ENCODE peak calls at places on chromosomes 4 and X, in six cellular contexts. Z is testis, D is prostate gland, J is astrocyte, T is hepatocyte, R is NT2/D1. V is an unnamed sample. For H3K4me1, the result is how much of the 10 kb centered on the place peaks cover.

GRCh38 chr4:156102411-156102810 is 148.7 kb upstream of the CTSO start:
- DNase-seq in D (no peak), J (peak), Z (no peak), T (no peak), R (no peak), V (no peak)

GRCh38 chrX:149230689-149231088 is 274.4 kb downstream of the IDS start:
- DNase-seq in R (no peak), D (no peak), Z (no peak), J (no peak), T (no peak), V (no peak)

GRCh38 chrX:86805241-86805640 is 657.0 kb downstream of the DACH2 start:
- DNase-seq in D (no peak), T (no peak), J (no peak), Z (no peak), R (peak), V (no peak)

GRCh38 chr4:3329887-3330286 is 37.1 kb downstream of the RGS12 start:
- DNase-seq in D (no peak), R (no peak), T (no peak), Z (no peak), J (no peak), V (no peak)

GRCh38 chr4:143586080-143586479 is 72.6 kb downstream of the SMARCA5 start:
- DNase-seq in R (no peak), Z (no peak), D (no peak), T (no peak), J (peak), V (no peak)

GRCh38 chr4:141686929-141687328 is 50.5 kb downstream of the IL15 start:
- DNase-seq in D (no peak), J (no peak), R (no peak), T (no peak), Z (no peak), V (peak)

GRCh38 chrX:19723427-19723826 is 164.0 kb downstream of the SH3KBP1 start:
- DNase-seq in J (no peak), R (no peak), D (no peak), T (no peak), Z (no peak), V (no peak)

GRCh38 chr4:187516224-187516623 is 479.3 kb upstream of the ZFP42 start:
- DNase-seq in Z (no peak), R (no peak), T (no peak), D (no peak), J (no peak), V (no peak)

GRCh38 chr4:76504613-76505465 is 69.8 kb downstream of the SHROOM3 start:
- DNase-seq in T (peak), D (peak), R (peak), J (peak), Z (no peak), V (no peak)

GRCh38 chrX:109475174-109475891 is 6.6 kb downstream of the GUCY2F start:
- DNase-seq in T (peak), R (no peak), J (peak), D (peak), Z (peak), V (peak)

GRCh38 chr4:152524429-152524828 is 11.5 kb downstream of the FBXW7 start:
- DNase-seq in D (no peak), R (no peak), J (no peak), Z (no peak), T (no peak), V (no peak)

GRCh38 chr4:38180456-38180855 is 220.3 kb downstream of the PTTG2 start:
- DNase-seq in D (no peak), T (no peak), R (no peak), J (no peak), Z (no peak), V (no peak)

GRCh38 chrX:151488677-151489076 is 74.8 kb upstream of the PASD1 start:
- DNase-seq in J (no peak), T (no peak), D (no peak), Z (no peak), R (no peak), V (peak)

GRCh38 chr4:110636231-110636676 is 13.4 kb upstream of the PITX2 start:
- DNase-seq in Z (no peak), R (no peak), D (no peak), T (no peak), J (no peak), V (no peak)

GRCh38 chrX:119698835-119699234 is 5.9 kb upstream of the SEPTIN6 start:
- DNase-seq in T (peak), R (peak), D (no peak), Z (no peak), J (peak), V (no peak)

GRCh38 chr4:42927946-42928345 is 35.4 kb downstream of the GRXCR1 start:
- DNase-seq in R (no peak), D (no peak), T (peak), J (no peak), Z (no peak), V (no peak)

GRCh38 chr4:86834901-86835300 is 14.3 kb downstream of the SLC10A6 start:
- DNase-seq in T (no peak), R (no peak), Z (no peak), J (peak), D (no peak), V (no peak)

GRCh38 chr4:172147702-172148101 is 334.5 kb downstream of the GALNTL6 start:
- DNase-seq in T (no peak), R (no peak), Z (no peak), J (peak), D (no peak), V (no peak)

GRCh38 chr4:38723726-38724506 is 58.9 kb downstream of the TLR10 start:
- DNase-seq in D (no peak), T (peak), R (no peak), Z (no peak), J (peak), V (no peak)

GRCh38 chrX:23782455-23782854 is 518 bp upstream of the SAT1 start:
- DNase-seq in D (no peak), Z (no peak), J (no peak), T (no peak), R (no peak), V (no peak)

GRCh38 chrX:85493821-85494220 is 114.4 kb upstream of the POF1B start:
- DNase-seq in D (no peak), J (no peak), R (no peak), Z (no peak), T (no peak), V (no peak)

GRCh38 chr4:163693211-163693610 is 198.7 kb downstream of the TMA16 start:
- DNase-seq in J (peak), R (no peak), Z (no peak), D (no peak), T (no peak), V (no peak)

GRCh38 chrX:118520206-118520857 is 24.7 kb downstream of the DOCK11 start:
- DNase-seq in J (peak), R (no peak), T (no peak), Z (no peak), D (no peak), V (no peak)

GRCh38 chr4:174198396-174199179 is 84.9 kb downstream of the FBXO8 start:
- DNase-seq in D (no peak), Z (no peak), J (peak), R (no peak), T (peak), V (no peak)

GRCh38 chr4:55318135-55318534 is 27.9 kb upstream of the SRD5A3 start:
- DNase-seq in D (no peak), R (no peak), J (peak), Z (no peak), T (no peak), V (no peak)

GRCh38 chrX:3176439-3176820 is 135.2 kb downstream of the ARSF start:
- DNase-seq in T (peak), D (no peak), Z (no peak), R (no peak), J (peak), V (no peak)

GRCh38 chr4:99324361-99324760 is 3.2 kb upstream of the ADH1B start:
- DNase-seq in T (no peak), J (no peak), Z (no peak), R (no peak), D (no peak), V (no peak)

GRCh38 chr4:19721587-19721986 is 530.1 kb upstream of the SLIT2 start:
- DNase-seq in J (no peak), T (no peak), D (no peak), Z (no peak), R (no peak), V (no peak)

GRCh38 chr4:175536852-175537453 is 275.1 kb downstream of the GPM6A start:
- DNase-seq in J (peak), R (peak), Z (no peak), D (no peak), T (peak), V (no peak)

GRCh38 chr4:85741921-85742591 is 267.1 kb downstream of the ARHGAP24 start:
- DNase-seq in D (no peak), R (no peak), T (peak), Z (peak), J (no peak), V (peak)

GRCh38 chrX:32480019-32480418 is 731.3 kb downstream of the DMD start:
- DNase-seq in T (no peak), D (no peak), J (no peak), R (no peak), Z (no peak), V (no peak)

GRCh38 chr4:3098346-3098745 is 23.9 kb downstream of the HTT start:
- DNase-seq in R (no peak), Z (no peak), J (no peak), D (no peak), T (no peak), V (no peak)

GRCh38 chr4:100736651-100737450 is 219.0 kb upstream of the EMCN start:
- DNase-seq in Z (no peak), D (no peak), J (peak), T (peak), R (no peak), V (no peak)

GRCh38 chr4:136768213-136768924 is 763.9 kb downstream of the PCDH18 start:
- DNase-seq in R (no peak), J (no peak), Z (no peak), T (no peak), D (no peak), V (no peak)

GRCh38 chrX:9885150-9885549 is 82.0 kb upstream of the CLDN34 start:
- DNase-seq in Z (peak), R (peak), T (peak), J (peak), D (peak), V (peak)

GRCh38 chr4:183443609-183444148 is 757 bp upstream of the CDKN2AIP start:
- DNase-seq in D (peak), R (peak), T (no peak), J (peak), Z (peak), V (peak)

GRCh38 chr4:6172093-6172926 is 28.0 kb downstream of the JAKMIP1 start:
- DNase-seq in R (no peak), T (no peak), J (no peak), D (peak), Z (no peak), V (no peak)

DNA sequence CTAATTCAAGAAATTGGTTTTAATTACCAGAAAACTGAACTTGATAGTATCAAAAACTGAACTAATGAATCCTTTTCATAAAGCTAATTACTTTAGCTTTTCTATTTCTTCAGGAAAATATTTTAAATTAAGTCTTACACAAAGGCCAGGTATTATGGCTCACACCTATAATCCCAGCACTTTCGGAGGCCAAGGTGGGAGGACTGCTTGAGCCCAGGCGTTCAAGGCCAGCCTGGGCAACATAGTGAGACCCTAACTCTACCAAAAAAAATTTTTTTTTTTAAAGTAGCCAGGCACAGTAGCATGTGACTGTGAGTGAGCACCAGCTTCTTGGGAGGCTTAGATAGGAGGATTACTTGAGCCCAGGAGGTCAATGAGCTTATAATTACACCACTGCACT is 19.1 kb downstream of the CNOT6L start:
- DNase-seq in J (no peak), D (no peak), T (no peak), Z (no peak), R (no peak), V (no peak)
- H3K4me1 ChIP-seq in J (under half), D (under half), T (under half), Z (under half), R (under half), V (under half)

GRCh38 chr4:8215641-8216442 is 16.8 kb downstream of the SH3TC1 start:
- DNase-seq in Z (no peak), D (no peak), T (no peak), J (no peak), R (no peak), V (no peak)
- H3K4me1 ChIP-seq in Z (under half), D (under half), T (under half), J (under half), R (under half), V (under half)

DNA sequence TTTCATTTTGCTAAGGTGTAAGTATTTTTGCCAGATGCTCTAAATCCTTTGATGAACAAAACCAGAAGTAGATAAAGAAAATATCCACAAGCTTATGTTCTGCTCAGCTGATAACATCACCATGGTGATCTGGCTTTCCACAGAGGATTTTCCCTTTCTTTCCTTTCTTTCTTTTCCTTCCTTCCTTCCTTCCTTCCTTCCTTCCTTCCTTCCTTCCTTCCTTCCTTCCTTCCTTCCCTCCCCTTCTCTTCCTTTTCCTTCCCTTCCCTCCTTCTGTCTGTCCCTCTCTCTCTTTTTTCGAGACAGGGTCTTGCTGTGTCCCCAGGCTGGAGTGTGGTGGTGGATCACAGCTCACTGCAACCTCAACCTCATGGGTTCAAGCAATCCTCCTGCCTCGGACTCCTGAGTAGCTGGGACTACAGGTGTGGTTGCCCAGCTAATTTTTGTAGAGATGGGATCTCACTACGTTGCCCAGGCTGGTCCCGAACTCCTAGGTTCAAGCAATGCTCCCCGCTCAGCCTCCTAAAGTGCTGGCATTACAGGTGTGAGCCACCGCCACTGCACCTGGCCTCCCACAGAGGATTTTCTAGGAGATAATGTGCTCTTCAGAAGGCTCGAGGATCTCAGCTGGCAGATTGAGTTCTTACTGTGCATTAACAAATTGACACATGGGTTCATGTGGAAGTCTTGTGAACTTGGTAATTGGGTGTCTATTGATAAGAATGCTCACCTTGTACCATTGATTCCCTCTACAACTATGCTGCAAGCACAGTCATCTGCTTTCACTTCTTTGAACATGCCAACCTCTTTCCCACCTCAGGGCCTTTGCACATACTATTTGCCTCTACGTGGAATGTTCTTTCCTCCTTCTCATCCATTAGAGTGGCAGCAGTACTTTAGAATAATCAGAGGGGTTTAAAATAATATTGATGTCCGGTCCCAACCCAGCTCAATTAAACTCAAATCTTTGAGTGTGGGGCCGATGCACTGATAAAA is 1.4 kb upstream of the RHOH start:
- DNase-seq in D (no peak), Z (no peak), J (no peak), T (no peak), R (no peak), V (no peak)
- H3K4me1 ChIP-seq in D (under half), Z (under half), J (under half), T (under half), R (under half), V (under half)

DNA sequence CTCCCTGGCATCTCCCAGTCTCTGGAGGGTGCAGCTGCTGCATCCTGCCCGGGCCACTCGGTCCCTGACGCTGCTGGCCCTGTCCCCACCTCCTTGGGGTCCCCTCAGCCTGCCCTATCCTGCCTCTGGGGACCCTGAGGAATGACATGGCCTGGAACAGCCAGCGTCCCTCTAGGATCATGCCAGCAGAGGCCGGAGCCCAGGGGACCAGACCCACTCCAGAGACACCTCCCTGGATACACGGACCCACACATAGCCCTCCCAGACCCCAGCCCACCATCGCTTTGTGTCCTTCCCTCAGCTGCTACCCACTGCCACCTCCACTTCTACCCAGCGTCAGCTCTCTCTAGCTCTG is 35.5 kb downstream of the CPLX1 start:
- DNase-seq in Z (no peak), D (no peak), T (no peak), J (no peak), R (no peak), V (no peak)
- H3K4me1 ChIP-seq in Z (under half), D (under half), T (under half), J (under half), R (under half), V (under half)

GRCh38 chrX:12716574-12716973 is 74.6 kb upstream of the PRPS2 start:
- DNase-seq in J (no peak), T (no peak), R (no peak), D (no peak), Z (no peak), V (no peak)
- H3K4me1 ChIP-seq in J (under half), T (under half), R (under half), D (under half), Z (under half), V (under half)

GRCh38 chr4:170071196-170071595 is 18.6 kb downstream of the AADAT start:
- DNase-seq in J (no peak), D (no peak), T (no peak), R (no peak), Z (no peak), V (no peak)

GRCh38 chr4:170068438-170069128 is 21.2 kb downstream of the AADAT start:
- DNase-seq in J (no peak), T (no peak), R (no peak), Z (no peak), D (no peak), V (no peak)
- H3K4me1 ChIP-seq in J (under half), T (under half), R (under half), Z (under half), D (under half), V (under half)